ENCODE peak calls at places on chromosomes 1 and 21, in five cellular contexts. M is K562, G is HepG2, D is H1, S is GM12878. L is an unnamed sample.

GRCh38 chr1:21966247-21967000 is 10.4 kb upstream of the CELA3B start:
- DNase-seq in D (no peak), S (no peak), M (no peak), G (peak), L (no peak)

GRCh38 chr1:58818075-58818474 is 34.2 kb upstream of the JUN start:
- DNase-seq in S (no peak), M (no peak), G (no peak), D (no peak), L (no peak)

GRCh38 chr1:117629625-117630422 is 24.0 kb downstream of the TENT5C start:
- DNase-seq in S (no peak), M (no peak), G (no peak), D (no peak), L (no peak)

GRCh38 chr1:25569599-25570458 is 26.4 kb downstream of the LDLRAP1 start:
- DNase-seq in D (no peak), M (peak), G (no peak), S (no peak), L (no peak)

GRCh38 chr1:234922987-234923386 is 205.7 kb downstream of the TOMM20 start:
- DNase-seq in M (no peak), S (no peak), G (no peak), D (no peak), L (no peak)

GRCh38 chr1:1237874-1238701 is 6.1 kb downstream of the B3GALT6 start:
- DNase-seq in M (no peak), G (peak), S (no peak), D (no peak), L (peak)

GRCh38 chr21:28224191-28224755 is 768.4 kb downstream of the LTN1 start:
- DNase-seq in M (no peak), S (no peak), D (no peak), G (no peak), L (no peak)

GRCh38 chr1:203322480-203323179 is 17.3 kb downstream of the BTG2 start:
- DNase-seq in G (no peak), S (no peak), D (no peak), M (no peak), L (no peak)

GRCh38 chr1:196136396-196136795 is 471.8 kb downstream of the KCNT2 start:
- DNase-seq in G (no peak), S (no peak), D (no peak), M (no peak), L (no peak)

GRCh38 chr1:26045712-26046312 is at the start of gene SLC30A2:
- DNase-seq in G (no peak), M (no peak), D (peak), S (no peak), L (no peak)

GRCh38 chr1:233359431-233359830 is 31.9 kb downstream of the MAP3K21 start:
- DNase-seq in G (peak), D (no peak), M (no peak), S (no peak), L (no peak)

GRCh38 chr1:31593770-31594632 is 17.7 kb downstream of the TINAGL1 start:
- DNase-seq in G (peak), S (peak), D (peak), M (peak), L (peak)

GRCh38 chr1:183443025-183443424 is 24.8 kb upstream of the NMNAT2 start:
- DNase-seq in G (no peak), M (no peak), S (no peak), D (no peak), L (no peak)

GRCh38 chr1:169889871-169890270 is 3.8 kb downstream of the SCYL3 start:
- DNase-seq in D (no peak), G (no peak), S (no peak), M (no peak), L (no peak)

GRCh38 chr1:169892819-169893644 is 664 bp downstream of the SCYL3 start:
- DNase-seq in M (peak), S (no peak), G (no peak), D (no peak), L (no peak)

GRCh38 chr1:169892176-169892818 is 1.4 kb downstream of the SCYL3 start:
- DNase-seq in M (no peak), G (no peak), S (no peak), D (no peak), L (no peak)

GRCh38 chr1:169891539-169891885 is 2.2 kb downstream of the SCYL3 start:
- DNase-seq in S (no peak), M (no peak), D (no peak), G (no peak), L (no peak)

GRCh38 chr1:169890761-169891538 is 2.7 kb downstream of the SCYL3 start:
- DNase-seq in S (peak), D (no peak), M (no peak), G (no peak), L (no peak)
- TF ChIP-seq ZNF274 in S (no peak), D (no peak), M (no peak), G (no peak), L (no peak)

GRCh38 chr1:43233631-43234030 is 36.2 kb upstream of the TMEM125 start:
- DNase-seq in G (no peak), D (no peak), S (no peak), M (no peak), L (no peak)

GRCh38 chr1:43235451-43236121 is 34.2 kb upstream of the TMEM125 start:
- DNase-seq in D (no peak), S (no peak), M (no peak), G (no peak), L (no peak)

GRCh38 chr1:43235040-43235439 is 34.7 kb upstream of the TMEM125 start:
- DNase-seq in D (no peak), M (no peak), S (no peak), G (no peak), L (no peak)

GRCh38 chr1:43232482-43232881 is 37.3 kb upstream of the TMEM125 start:
- DNase-seq in S (no peak), M (no peak), D (no peak), G (no peak), L (no peak)

GRCh38 chr1:43234267-43234666 is 35.5 kb upstream of the TMEM125 start:
- DNase-seq in D (no peak), M (no peak), G (no peak), S (no peak), L (no peak)
- TF ChIP-seq MAX in D (no peak), M (no peak), G (no peak), S (no peak), L (no peak)

GRCh38 chr1:6330410-6330827 is 63.1 kb downstream of the ACOT7 start:
- DNase-seq in S (no peak), D (no peak), G (no peak), M (no peak), L (no peak)
- TF ChIP-seq ZNF274 in S (no peak), D (no peak), G (no peak), M (no peak), L (no peak)

GRCh38 chr1:92843046-92843423 is 11.2 kb downstream of the RPL5 start:
- DNase-seq in D (no peak), G (no peak), S (no peak), M (no peak), L (no peak)
- TF ChIP-seq MAX in D (no peak), G (no peak), S (no peak), M (no peak), L (no peak)

L was measured in HCT116.